ENCODE peak calls at places on chromosome 19, in four cellular contexts. B is Peyer's patch, E is lower leg skin, L is body of pancreas. F is an unnamed sample.

GRCh38 chr19:44142014-44142523 is 715 bp downstream of the ZNF234 start:
- DNase-seq in B (no peak), L (no peak), E (no peak), F (no peak)

GRCh38 chr19:16542894-16543498 is 759 bp upstream of the CHERP start:
- DNase-seq in L (no peak), B (no peak), E (no peak), F (no peak)

GRCh38 chr19:2053601-2054389 is 2.8 kb upstream of the MKNK2 start:
- DNase-seq in E (no peak), B (no peak), L (peak), F (no peak)

GRCh38 chr19:38004505-38005223 is 97.7 kb downstream of the SIPA1L3 start:
- DNase-seq in E (peak), L (peak), B (peak), F (peak)

GRCh38 chr19:1945899-1946298 is 4.9 kb downstream of the CSNK1G2 start:
- DNase-seq in L (peak), B (no peak), E (peak), F (no peak)

GRCh38 chr19:46299004-46299509 is 2.2 kb downstream of the HIF3A start:
- DNase-seq in B (peak), L (peak), E (peak), F (no peak)

GRCh38 chr19:6276447-6276846 is 3.3 kb downstream of the MLLT1 start:
- DNase-seq in B (peak), E (peak), L (peak), F (no peak)

GRCh38 chr19:51034704-51035103 is at the start of gene KLK12:
- DNase-seq in E (no peak), B (no peak), L (no peak), F (no peak)

GRCh38 chr19:19223060-19223459 is 11.3 kb downstream of the NCAN start:
- DNase-seq in B (no peak), L (no peak), E (no peak), F (no peak)

GRCh38 chr19:19748249-19748938 is 15.5 kb upstream of the ZNF14 start:
- DNase-seq in L (no peak), B (peak), E (peak), F (no peak)

GRCh38 chr19:3785938-3786824 is at the start of gene MATK:
- DNase-seq in B (no peak), E (no peak), L (no peak), F (no peak)

GRCh38 chr19:28532765-28533341 is 680.1 kb downstream of the UQCRFS1 start:
- DNase-seq in L (no peak), E (no peak), B (no peak), F (no peak)

GRCh38 chr19:48968179-48968661 is 3.1 kb downstream of the FTL start:
- DNase-seq in E (no peak), B (no peak), L (no peak), F (no peak)

GRCh38 chr19:662207-662961 is 630 bp downstream of the RNF126 start:
- DNase-seq in E (no peak), B (peak), L (peak), F (no peak)
- TF ChIP-seq POLR2A in E (no peak), B (no peak), L (no peak), F (no peak)

GRCh38 chr19:47435883-47436417 is 16.6 kb upstream of the MEIS3 start:
- DNase-seq in B (no peak), E (no peak), L (no peak), F (no peak)
- H3K4me3 ChIP-seq in B (no peak), E (no peak), L (no peak), F (no peak)

GRCh38 chr19:41364546-41365391 is 820 bp upstream of the B9D2 start:
- DNase-seq in L (no peak), E (no peak), B (no peak), F (no peak)

GRCh38 chr19:41363371-41363752 is 587 bp downstream of the B9D2 start:
- DNase-seq in B (no peak), L (no peak), E (no peak), F (no peak)

GRCh38 chr19:41366089-41366488 is 2.1 kb upstream of the B9D2 start:
- DNase-seq in L (no peak), B (no peak), E (no peak), F (no peak)

GRCh38 chr19:41362143-41362847 is 1.7 kb downstream of the B9D2 start:
- DNase-seq in L (no peak), E (no peak), B (no peak), F (no peak)

DNA sequence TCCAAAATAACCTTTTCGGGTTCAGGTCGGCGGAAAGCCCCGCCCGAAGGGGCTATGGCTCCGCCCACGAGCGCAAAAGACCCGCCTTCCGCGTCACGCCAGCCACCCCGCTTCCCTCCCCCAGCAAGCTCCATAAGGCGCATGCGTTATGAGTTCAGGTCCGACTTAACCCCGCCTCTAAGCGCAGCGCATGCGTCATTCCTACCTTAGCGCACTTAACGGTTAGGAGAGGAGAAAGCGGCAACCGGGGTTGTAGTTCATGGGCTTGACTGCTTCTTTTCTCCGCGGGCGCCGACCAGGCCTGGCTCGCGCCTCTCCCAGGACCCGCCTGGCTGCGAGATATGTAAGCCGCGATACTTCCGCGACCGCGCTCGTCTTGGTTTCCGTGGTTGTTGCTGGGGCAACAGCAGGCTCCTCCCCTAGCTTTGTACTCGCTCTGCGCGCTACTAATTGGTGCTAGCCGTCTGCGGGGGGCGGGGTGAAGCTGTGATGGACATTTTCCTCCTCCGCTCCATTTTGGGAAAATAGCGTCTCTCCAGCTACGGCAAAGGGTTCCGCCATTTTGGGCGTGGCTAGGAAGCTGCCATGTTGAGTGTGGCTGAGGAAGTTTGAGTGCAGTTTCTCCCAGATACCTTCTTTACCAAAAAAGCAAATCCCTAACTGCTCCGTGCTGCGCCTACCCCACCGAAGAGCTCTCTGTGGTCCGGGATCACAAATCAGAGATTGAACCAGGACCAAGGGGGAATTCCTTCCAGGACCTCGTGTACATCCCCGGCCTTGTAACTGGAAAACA is at the start of gene B9D2:
- DNase-seq in B (peak), E (peak), L (peak), F (peak)
- TF ChIP-seq POLR2A in B (peak), E (no peak), L (no peak), F (peak)

GRCh38 chr19:14066139-14066538 is 4.3 kb upstream of the PALM3 start:
- DNase-seq in L (no peak), B (no peak), E (no peak), F (no peak)
- H3K4me3 ChIP-seq in L (no peak), B (no peak), E (no peak), F (no peak)

F was measured in esophagus squamous epithelium.